ENCODE peak calls at places on chromosome 17, in nine cellular contexts. P is adrenal gland; H is tibial nerve; Z is AG04450; L is A549; A is spleen; G is H9; D is CD8-positive, alpha-beta T cell; C is PC-9. O is an unnamed sample.

GRCh38 chr17:36652716-36653115 is 51.3 kb downstream of the MRM1 start:
- DNase-seq in L (no peak), H (no peak), A (no peak), Z (no peak), G (no peak), D (no peak), P (no peak), C (peak), O (no peak)

GRCh38 chr17:59897090-59897489 is 4.2 kb downstream of the RPS6KB1 start:
- DNase-seq in D (no peak), G (no peak), P (no peak), L (no peak), Z (no peak), A (no peak), C (no peak), H (no peak), O (no peak)

GRCh38 chr17:83100853-83101391 is 21.5 kb downstream of the METRNL start:
- DNase-seq in P (no peak), H (no peak), G (no peak), D (no peak), C (no peak), L (no peak), Z (no peak), A (no peak), O (no peak)

GRCh38 chr17:44826123-44826790 is 3.8 kb downstream of the GJC1 start:
- DNase-seq in Z (no peak), C (no peak), P (no peak), D (no peak), L (no peak), G (no peak), A (peak), H (no peak), O (no peak)

GRCh38 chr17:50219345-50219744 is 17.9 kb upstream of the COL1A1 start:
- DNase-seq in G (no peak), L (peak), A (no peak), C (peak), P (no peak), Z (peak), D (no peak), H (no peak), O (no peak)

GRCh38 chr17:49522329-49522890 is 27.3 kb downstream of the NGFR start:
- DNase-seq in C (no peak), H (no peak), D (no peak), Z (no peak), L (no peak), P (peak), G (peak), A (peak), O (no peak)

GRCh38 chr17:14352139-14352538 is 51.3 kb downstream of the HS3ST3B1 start:
- DNase-seq in D (no peak), G (no peak), P (no peak), Z (no peak), L (no peak), A (no peak), C (no peak), H (no peak), O (no peak)

GRCh38 chr17:2485543-2485942 is 26.1 kb downstream of the METTL16 start:
- DNase-seq in A (no peak), G (no peak), H (no peak), P (no peak), D (no peak), Z (no peak), L (peak), C (peak), O (no peak)

GRCh38 chr17:50575581-50576210 is 15.2 kb downstream of the CACNA1G start:
- DNase-seq in L (no peak), P (no peak), H (no peak), G (peak), A (no peak), C (no peak), Z (no peak), D (no peak), O (no peak)

GRCh38 chr17:51371732-51372151 is 111.4 kb downstream of the UTP18 start:
- DNase-seq in A (no peak), Z (no peak), C (no peak), L (peak), P (peak), H (no peak), G (peak), D (peak), O (peak)

GRCh38 chr17:50541916-50542688 is 4.9 kb upstream of the SPATA20 start:
- DNase-seq in P (peak), C (no peak), G (peak), H (peak), A (peak), Z (no peak), D (peak), L (peak), O (peak)

GRCh38 chr17:67202503-67202902 is 42.5 kb downstream of the HELZ start:
- DNase-seq in Z (no peak), P (no peak), D (no peak), C (no peak), L (no peak), A (no peak), H (no peak), G (no peak), O (no peak)

GRCh38 chr17:67200727-67201301 is 44.2 kb downstream of the HELZ start:
- DNase-seq in C (no peak), Z (no peak), G (no peak), A (no peak), P (no peak), D (no peak), L (peak), H (no peak), O (no peak)

GRCh38 chr17:67196422-67196821 is 48.6 kb downstream of the HELZ start:
- DNase-seq in H (no peak), A (no peak), Z (no peak), D (no peak), P (no peak), C (no peak), G (no peak), L (no peak), O (peak)

GRCh38 chr17:67194134-67194533 is 50.9 kb downstream of the HELZ start:
- DNase-seq in P (no peak), H (no peak), Z (peak), D (no peak), L (peak), A (no peak), G (no peak), C (no peak), O (no peak)

DNA sequence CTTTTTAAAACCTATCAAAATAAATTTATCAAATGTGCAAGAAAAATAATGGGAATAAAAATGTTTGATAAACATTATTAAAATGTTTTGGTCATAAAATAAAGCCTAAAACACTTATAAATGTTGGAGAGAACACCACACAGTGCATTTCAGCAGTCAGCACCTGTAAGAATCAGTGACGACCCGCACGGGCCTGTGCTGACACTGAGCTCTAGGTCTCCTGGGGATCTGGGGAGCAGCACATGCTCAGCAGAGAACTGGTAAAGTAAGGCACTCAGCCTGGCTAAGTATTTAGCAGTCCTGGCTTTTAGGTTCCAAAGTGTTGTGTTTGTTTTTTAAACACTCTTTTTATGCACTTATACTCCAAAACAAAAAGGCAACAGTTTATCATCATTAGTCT is 46.9 kb downstream of the HELZ start:
- DNase-seq in D (no peak), G (no peak), L (no peak), C (no peak), A (no peak), P (no peak), H (no peak), Z (no peak), O (no peak)
- H3K27ac ChIP-seq in D (no peak), G (no peak), L (no peak), C (no peak), A (no peak), P (no peak), H (no peak), Z (no peak), O (no peak)

GRCh38 chr17:77116371-77116860 is 24.4 kb upstream of the SEC14L1 start:
- DNase-seq in H (no peak), A (no peak), D (no peak), G (no peak), L (no peak), P (no peak), Z (no peak), C (no peak), O (no peak)

GRCh38 chr17:77118251-77118928 is 22.4 kb upstream of the SEC14L1 start:
- DNase-seq in D (no peak), A (no peak), Z (no peak), H (no peak), G (no peak), P (no peak), L (no peak), C (no peak), O (peak)

GRCh38 chr17:77117415-77117814 is 23.4 kb upstream of the SEC14L1 start:
- DNase-seq in Z (no peak), A (no peak), C (no peak), H (no peak), P (peak), G (no peak), D (no peak), L (no peak), O (no peak)

GRCh38 chr17:77115947-77116346 is 24.8 kb upstream of the SEC14L1 start:
- DNase-seq in A (no peak), L (no peak), Z (no peak), C (no peak), D (no peak), H (no peak), P (no peak), G (no peak), O (no peak)

DNA sequence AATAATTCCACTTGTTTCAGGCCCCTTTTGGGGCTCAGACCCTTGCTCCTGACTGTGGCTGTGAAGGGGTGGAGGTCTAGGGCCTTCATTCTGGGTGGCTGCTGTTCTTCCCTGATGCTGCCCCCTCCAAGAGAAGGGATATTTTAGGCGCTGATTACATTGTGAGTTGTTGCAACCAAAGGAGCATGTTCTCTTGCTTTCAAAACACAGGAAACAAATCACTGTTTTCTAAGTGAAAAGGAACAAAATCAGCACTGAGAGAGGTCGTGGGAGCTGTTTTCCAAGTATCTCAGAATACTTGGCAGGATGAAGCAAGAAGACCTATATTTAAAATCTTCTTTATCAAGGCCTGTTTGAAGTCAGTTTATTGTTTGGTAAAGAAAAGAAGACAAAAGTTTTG is 25.3 kb upstream of the SEC14L1 start:
- DNase-seq in P (no peak), Z (no peak), A (no peak), H (no peak), G (no peak), L (no peak), C (no peak), D (no peak), O (no peak)
- H3K27ac ChIP-seq in P (peak), Z (no peak), A (peak), H (peak), G (no peak), L (no peak), C (no peak), D (no peak), O (peak)

DNA sequence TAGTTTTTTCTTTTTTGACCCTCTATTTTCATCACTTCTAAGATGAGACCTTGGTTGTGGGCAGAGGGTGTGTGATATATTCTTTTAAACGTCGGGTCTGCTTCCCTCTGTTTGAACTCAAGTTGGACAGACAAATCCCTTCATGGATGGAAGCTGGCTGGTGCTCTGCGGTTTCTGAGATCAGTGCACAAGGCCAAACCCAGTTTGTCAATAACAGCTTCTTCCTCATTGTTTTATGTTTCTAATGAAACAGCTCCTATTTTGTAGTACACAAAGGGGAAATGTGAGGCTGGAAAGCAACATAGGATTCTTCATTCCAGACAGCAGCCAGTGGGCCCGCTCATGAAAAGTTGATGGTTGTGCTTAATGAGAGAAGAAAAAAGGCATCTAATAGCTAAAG is 159.6 kb downstream of the PRKCA start:
- DNase-seq in A (no peak), P (no peak), H (no peak), Z (no peak), D (no peak), C (no peak), L (no peak), G (no peak), O (no peak)
- H3K27ac ChIP-seq in A (no peak), P (no peak), H (peak), Z (no peak), D (no peak), C (no peak), L (peak), G (no peak), O (peak)

GRCh38 chr17:75773808-75774470 is 8.9 kb upstream of the GALK1 start:
- DNase-seq in A (peak), L (no peak), C (no peak), D (no peak), P (peak), G (peak), H (no peak), Z (no peak), O (no peak)
- H3K27ac ChIP-seq in A (no peak), L (no peak), C (no peak), D (no peak), P (no peak), G (no peak), H (peak), Z (no peak), O (no peak)

DNA sequence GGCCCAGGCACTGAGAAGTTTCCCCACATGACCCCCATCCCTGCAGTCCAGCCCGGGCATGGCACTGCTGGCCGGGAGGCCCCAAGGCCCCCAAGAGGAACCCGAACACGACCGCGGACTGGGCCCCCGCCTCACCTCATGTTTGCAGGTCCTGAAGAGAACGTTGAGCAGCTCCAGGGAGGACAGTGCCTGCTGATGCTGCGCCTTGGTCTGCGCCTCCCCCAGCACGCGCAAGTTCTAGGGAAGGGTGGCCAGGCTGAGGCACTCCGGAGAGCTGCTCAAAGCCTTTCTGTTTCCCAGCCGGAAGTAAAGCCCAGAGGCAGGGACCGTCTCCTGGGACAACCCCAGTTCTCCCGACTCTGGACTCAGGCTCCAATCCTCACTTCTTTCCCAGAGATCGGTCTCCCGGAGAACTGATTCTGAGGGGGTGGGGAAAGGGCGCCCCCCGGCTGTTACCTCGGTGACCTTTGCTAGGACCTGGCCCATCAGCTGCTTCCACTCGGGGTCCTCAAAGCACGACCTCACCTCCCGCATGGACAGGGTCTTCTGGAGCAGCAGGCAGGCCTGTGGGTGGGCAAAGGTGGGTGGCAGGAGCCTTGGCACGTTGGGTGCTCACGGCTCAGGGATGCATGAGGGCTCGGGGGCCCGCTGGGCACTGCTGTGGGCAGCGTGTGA is 13.7 kb downstream of the MYBBP1A start:
- DNase-seq in H (no peak), Z (no peak), C (no peak), A (no peak), D (no peak), G (no peak), L (no peak), P (no peak), O (peak)
- H3K27ac ChIP-seq in H (peak), Z (no peak), C (peak), A (no peak), D (no peak), G (no peak), L (no peak), P (peak), O (peak)

GRCh38 chr17:55745258-55745657 is 5.6 kb upstream of the PCTP start:
- DNase-seq in Z (no peak), L (no peak), H (no peak), G (no peak), C (no peak), P (no peak), D (no peak), A (no peak), O (no peak)
- H3K27ac ChIP-seq in Z (no peak), L (no peak), H (no peak), G (no peak), C (no peak), P (no peak), D (no peak), A (no peak), O (no peak)

GRCh38 chr17:19304209-19304608 is 58.3 kb downstream of the B9D1 start:
- DNase-seq in H (no peak), P (peak), Z (no peak), G (no peak), A (peak), L (peak), D (no peak), C (no peak), O (no peak)
- H3K27ac ChIP-seq in H (peak), P (peak), Z (no peak), G (no peak), A (peak), L (no peak), D (no peak), C (no peak), O (peak)

GRCh38 chr17:9957244-9957643 is 52.2 kb upstream of the RCVRN start:
- DNase-seq in D (no peak), C (no peak), Z (no peak), A (no peak), G (no peak), L (no peak), H (no peak), P (no peak), O (no peak)

GRCh38 chr17:9951803-9952202 is 46.7 kb upstream of the RCVRN start:
- DNase-seq in Z (no peak), H (no peak), A (no peak), C (no peak), D (no peak), P (no peak), G (no peak), L (no peak), O (no peak)

GRCh38 chr17:9958586-9959281 is 53.7 kb upstream of the RCVRN start:
- DNase-seq in C (no peak), Z (no peak), G (peak), A (no peak), P (no peak), H (no peak), D (no peak), L (no peak), O (peak)

GRCh38 chr17:9959377-9959981 is 54.4 kb upstream of the RCVRN start:
- DNase-seq in G (peak), H (no peak), P (no peak), L (peak), D (no peak), C (no peak), A (no peak), Z (no peak), O (peak)

GRCh38 chr17:9956474-9957131 is 51.5 kb upstream of the RCVRN start:
- DNase-seq in D (no peak), L (no peak), P (no peak), A (no peak), G (no peak), Z (no peak), C (no peak), H (no peak), O (no peak)
- H3K27ac ChIP-seq in D (no peak), L (no peak), P (no peak), A (no peak), G (no peak), Z (no peak), C (no peak), H (peak), O (peak)

DNA sequence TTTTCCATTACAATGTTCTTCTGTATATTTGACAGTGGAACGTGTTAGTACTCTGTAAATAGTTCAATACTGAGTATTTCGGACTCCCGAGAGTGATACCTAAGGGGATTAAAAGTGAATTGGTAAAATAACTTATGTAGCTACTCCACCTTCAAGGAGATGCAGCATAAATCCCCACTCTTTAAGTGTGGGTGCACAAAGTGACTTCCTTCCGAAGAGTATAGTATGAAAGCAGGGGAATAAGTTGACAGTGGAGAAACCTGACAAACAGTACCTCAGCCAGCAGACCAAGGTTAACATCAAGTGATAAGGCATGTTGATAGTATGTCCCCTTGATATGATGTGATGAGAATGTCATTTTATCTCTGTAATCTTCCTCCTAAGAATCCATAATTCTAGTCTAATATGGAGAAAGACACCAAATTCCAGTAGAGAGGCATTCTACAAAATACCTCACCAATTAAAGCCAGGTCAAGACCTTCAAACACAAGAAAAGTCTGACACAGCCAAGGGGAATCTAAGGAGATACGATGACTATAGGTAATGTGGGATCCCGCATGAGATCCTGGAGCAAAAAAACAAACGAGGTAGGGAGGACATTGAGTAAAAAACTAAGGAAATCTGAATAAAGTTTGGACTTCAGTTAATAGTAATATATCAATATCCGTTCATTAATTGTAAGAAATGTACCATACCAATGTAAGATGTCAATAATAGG is 1.8 kb upstream of the ZPBP2 start:
- DNase-seq in H (no peak), A (no peak), G (no peak), D (no peak), P (no peak), Z (no peak), C (no peak), L (no peak), O (no peak)
- H3K27ac ChIP-seq in H (no peak), A (peak), G (no peak), D (no peak), P (no peak), Z (no peak), C (no peak), L (no peak), O (no peak)

DNA sequence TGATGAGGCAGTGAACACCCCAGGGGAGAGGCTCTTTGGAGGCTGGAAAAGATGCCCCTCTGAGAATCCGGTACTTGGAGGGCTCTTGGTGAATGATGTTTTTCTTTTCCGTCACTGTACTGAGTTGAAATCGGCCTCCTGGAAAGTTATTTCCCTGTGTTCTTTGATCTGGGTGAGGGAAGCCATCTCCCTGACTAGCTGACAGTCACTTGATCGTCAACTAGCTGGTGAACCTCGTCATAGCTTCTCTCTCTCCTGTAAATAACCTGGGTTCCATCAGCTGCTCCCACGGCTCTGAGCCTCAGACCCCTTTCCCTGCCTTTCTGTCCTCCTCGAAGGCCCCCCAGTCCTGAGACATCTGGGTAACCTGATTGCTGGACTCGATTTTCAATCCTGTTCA is 27.3 kb downstream of the SOCS3 start:
- DNase-seq in G (no peak), H (no peak), D (no peak), P (no peak), A (no peak), C (no peak), Z (no peak), L (no peak), O (no peak)
- H3K27ac ChIP-seq in G (no peak), H (no peak), D (peak), P (no peak), A (no peak), C (peak), Z (no peak), L (peak), O (no peak)